ENCODE peak calls at places on chromosomes 13 and 19, in six cellular contexts. L, Y, T, Z, E and J are unnamed samples.

GRCh38 chr19:2254052-2254872 is 2.0 kb downstream of the JSRP1 start:
- DNase-seq in T (no peak), E (peak), L (no peak), Y (peak), Z (no peak), J (peak)

GRCh38 chr13:112065521-112065866 is 1.5 kb upstream of the SOX1 start:
- DNase-seq in L (no peak), Z (no peak), E (no peak), T (no peak), Y (no peak), J (no peak)

GRCh38 chr13:24618219-24618955 is 61.8 kb upstream of the ATP12A start:
- DNase-seq in Y (no peak), T (no peak), L (no peak), Z (peak), E (no peak), J (no peak)

GRCh38 chr19:988510-988909 is 4.4 kb downstream of the WDR18 start:
- DNase-seq in T (no peak), Z (no peak), Y (no peak), E (no peak), L (no peak), J (no peak)

GRCh38 chr13:97468331-97468730 is 34.4 kb downstream of the RAP2A start:
- DNase-seq in Z (no peak), E (peak), L (peak), Y (peak), T (peak), J (peak)

GRCh38 chr19:54282706-54283105 is 1.8 kb upstream of the LILRB2 start:
- DNase-seq in E (no peak), Y (no peak), L (no peak), Z (no peak), T (no peak), J (no peak)

GRCh38 chr13:20102776-20103175 is 58.1 kb downstream of the GJA3 start:
- DNase-seq in L (no peak), T (no peak), Z (no peak), E (no peak), Y (no peak), J (peak)

GRCh38 chr19:7705387-7706187 is 3.7 kb upstream of the FCER2 start:
- DNase-seq in Y (no peak), E (no peak), Z (no peak), T (no peak), L (no peak), J (no peak)

GRCh38 chr19:29054886-29055675 is 157.9 kb downstream of the UQCRFS1 start:
- DNase-seq in L (no peak), T (peak), E (no peak), Z (no peak), Y (no peak), J (peak)

GRCh38 chr13:97308735-97309429 is 86.7 kb downstream of the MBNL2 start:
- DNase-seq in T (no peak), L (no peak), Z (no peak), Y (peak), E (no peak), J (peak)

GRCh38 chr19:41299755-41300089 is 10.2 kb upstream of the CCDC97 start:
- DNase-seq in Z (no peak), T (peak), E (no peak), Y (peak), L (peak), J (peak)

GRCh38 chr19:18208098-18208951 is 4.5 kb upstream of the RAB3A start:
- DNase-seq in Y (peak), L (peak), E (peak), T (peak), Z (peak), J (peak)

GRCh38 chr19:33740811-33741396 is 55.8 kb upstream of the KCTD15 start:
- DNase-seq in E (no peak), Y (peak), Z (no peak), T (peak), L (peak), J (peak)

GRCh38 chr13:100341327-100341726 is 247.3 kb downstream of the GGACT start:
- DNase-seq in Y (no peak), E (no peak), T (no peak), L (no peak), Z (no peak), J (no peak)

GRCh38 chr19:58196911-58197616 is 14.2 kb downstream of the ZNF274 start:
- DNase-seq in Z (no peak), E (no peak), L (no peak), T (peak), Y (peak), J (peak)

GRCh38 chr13:23470706-23471610 is 37.5 kb upstream of the SACS start:
- DNase-seq in Z (no peak), T (no peak), L (peak), Y (no peak), E (no peak), J (no peak)

GRCh38 chr19:54440641-54441040 is 8.4 kb upstream of the LENG8 start:
- DNase-seq in E (no peak), L (no peak), T (no peak), Z (no peak), Y (no peak), J (no peak)

GRCh38 chr13:80348308-80348707 is 7.4 kb upstream of the SPRY2 start:
- DNase-seq in Y (no peak), T (peak), E (no peak), Z (no peak), L (no peak), J (no peak)

GRCh38 chr13:41456768-41457588 is at the start of gene RGCC:
- DNase-seq in T (no peak), Y (peak), Z (peak), E (peak), L (peak), J (peak)

GRCh38 chr19:28351761-28352160 is 861.2 kb downstream of the UQCRFS1 start:
- DNase-seq in Y (no peak), E (no peak), Z (no peak), T (peak), L (peak), J (peak)

GRCh38 chr19:16327501-16327900 is 2.9 kb downstream of the KLF2 start:
- DNase-seq in E (no peak), T (peak), L (peak), Y (no peak), Z (peak), J (peak)
- H3K4me3 ChIP-seq in E (no peak), T (peak), L (peak), Y (no peak), Z (peak), J (peak)

DNA sequence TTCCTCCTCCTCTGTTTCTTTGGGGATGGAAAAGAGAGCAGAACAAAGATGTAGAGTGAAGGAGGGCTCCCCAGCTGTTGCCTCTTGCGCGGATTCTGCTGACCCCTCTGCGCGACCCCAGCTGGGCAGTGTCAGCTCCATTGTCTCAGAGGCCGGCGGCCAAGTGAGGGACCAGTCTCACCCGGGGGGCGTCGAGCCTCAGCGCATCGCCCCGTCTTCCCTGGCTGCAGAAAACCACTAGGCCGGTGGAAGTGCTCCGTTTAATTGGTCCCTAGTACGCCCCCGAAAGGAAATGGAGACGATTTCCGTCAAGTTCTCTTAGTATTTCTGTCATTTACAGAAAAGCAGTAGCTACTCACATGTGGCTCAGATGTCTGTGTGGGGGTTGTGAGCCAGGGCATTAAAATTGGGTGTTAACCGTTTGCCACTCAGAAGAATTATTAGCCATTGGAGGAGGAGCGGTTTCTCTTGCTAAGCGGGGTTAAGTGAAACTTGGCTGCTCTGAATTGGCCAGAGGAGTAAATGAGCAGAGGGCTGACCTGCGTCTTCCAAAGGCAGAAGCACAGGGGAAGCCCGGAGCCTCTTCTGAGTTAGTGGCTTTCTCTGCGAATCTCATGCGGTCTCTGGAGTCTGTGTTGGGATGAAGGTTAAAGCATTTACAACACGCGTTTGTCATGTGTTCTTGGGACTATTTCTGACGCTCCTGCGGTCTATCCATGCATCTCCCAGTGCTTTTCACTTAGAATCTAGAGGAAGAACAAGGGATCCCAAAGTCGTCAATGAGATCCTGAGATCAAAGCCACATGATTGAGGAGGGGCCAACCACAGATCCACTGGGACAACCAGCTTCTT is 132.8 kb upstream of the MYO16 start:
- DNase-seq in T (no peak), E (peak), Z (peak), Y (no peak), L (no peak), J (no peak)
- H3K4me3 ChIP-seq in T (no peak), E (no peak), Z (peak), Y (no peak), L (no peak), J (no peak)

DNA sequence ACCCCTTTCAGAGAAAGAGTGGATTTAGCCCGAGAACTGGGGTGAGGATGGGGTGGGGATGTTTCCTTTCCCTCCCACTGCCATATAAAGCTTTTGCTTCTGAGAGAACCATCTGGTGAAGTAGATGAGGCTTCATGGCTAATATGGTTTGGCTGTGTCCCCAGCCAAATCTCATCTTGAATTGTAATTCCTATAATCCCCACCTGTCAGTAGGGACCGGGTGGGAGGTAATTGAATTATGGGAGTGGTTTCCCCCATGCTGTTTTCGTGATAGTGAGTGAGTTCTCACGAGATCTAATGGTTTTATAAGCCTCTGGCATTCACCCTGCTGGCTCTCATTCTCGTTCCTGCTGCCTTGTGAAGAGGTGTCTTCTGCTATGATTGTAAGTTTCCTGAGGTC is 270.9 kb downstream of the LMO7 start:
- DNase-seq in Z (no peak), T (no peak), E (no peak), L (no peak), Y (no peak), J (no peak)
- H3K4me3 ChIP-seq in Z (no peak), T (no peak), E (no peak), L (no peak), Y (no peak), J (no peak)

GRCh38 chr19:38253788-38254187 is 2.4 kb downstream of the PPP1R14A start:
- DNase-seq in T (no peak), Y (no peak), E (no peak), L (no peak), Z (no peak), J (no peak)

GRCh38 chr19:38250821-38251563 is 5.2 kb downstream of the PPP1R14A start:
- DNase-seq in E (no peak), Z (peak), L (no peak), Y (no peak), T (no peak), J (peak)

GRCh38 chr19:38251564-38252051 is 4.6 kb downstream of the PPP1R14A start:
- DNase-seq in E (no peak), T (no peak), Z (no peak), Y (no peak), L (peak), J (peak)

GRCh38 chr19:38252935-38253691 is 3.1 kb downstream of the PPP1R14A start:
- DNase-seq in E (peak), Z (peak), Y (no peak), T (no peak), L (no peak), J (no peak)

GRCh38 chr19:38252385-38252784 is 3.8 kb downstream of the PPP1R14A start:
- DNase-seq in E (no peak), L (no peak), T (no peak), Y (no peak), Z (no peak), J (no peak)
- H3K4me3 ChIP-seq in E (no peak), L (no peak), T (no peak), Y (no peak), Z (peak), J (no peak)

DNA sequence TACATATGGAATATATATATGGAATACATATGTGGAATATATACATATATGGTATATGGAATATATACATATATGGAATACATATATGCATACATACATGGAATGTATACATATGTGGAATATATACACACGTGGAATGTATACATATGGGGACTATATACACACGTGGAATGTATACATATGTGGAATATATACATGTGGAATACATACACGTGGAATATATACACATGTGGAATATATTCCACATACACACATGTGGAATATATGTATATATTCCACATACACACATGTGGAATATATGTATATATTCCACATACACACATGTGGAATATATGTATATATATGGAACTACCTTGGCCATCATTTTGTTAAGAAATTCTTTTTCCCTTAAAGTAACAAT is 31.1 kb downstream of the ZNF571 start:
- DNase-seq in E (no peak), Y (no peak), Z (no peak), L (no peak), T (no peak), J (no peak)
- H3K4me3 ChIP-seq in E (no peak), Y (no peak), Z (no peak), L (no peak), T (no peak), J (no peak)

GRCh38 chr13:49110122-49110831 is 109.9 kb upstream of the MLNR start:
- DNase-seq in E (peak), L (peak), T (peak), Z (no peak), Y (peak), J (peak)

GRCh38 chr13:49116873-49117272 is 103.3 kb upstream of the MLNR start:
- DNase-seq in L (no peak), Y (no peak), E (no peak), Z (no peak), T (no peak), J (no peak)

GRCh38 chr13:49108204-49108603 is 111.9 kb upstream of the MLNR start:
- DNase-seq in T (no peak), E (no peak), Y (no peak), L (no peak), Z (no peak), J (no peak)

GRCh38 chr13:49112782-49113525 is 107.2 kb upstream of the MLNR start:
- DNase-seq in Z (no peak), E (no peak), T (peak), Y (peak), L (no peak), J (peak)

DNA sequence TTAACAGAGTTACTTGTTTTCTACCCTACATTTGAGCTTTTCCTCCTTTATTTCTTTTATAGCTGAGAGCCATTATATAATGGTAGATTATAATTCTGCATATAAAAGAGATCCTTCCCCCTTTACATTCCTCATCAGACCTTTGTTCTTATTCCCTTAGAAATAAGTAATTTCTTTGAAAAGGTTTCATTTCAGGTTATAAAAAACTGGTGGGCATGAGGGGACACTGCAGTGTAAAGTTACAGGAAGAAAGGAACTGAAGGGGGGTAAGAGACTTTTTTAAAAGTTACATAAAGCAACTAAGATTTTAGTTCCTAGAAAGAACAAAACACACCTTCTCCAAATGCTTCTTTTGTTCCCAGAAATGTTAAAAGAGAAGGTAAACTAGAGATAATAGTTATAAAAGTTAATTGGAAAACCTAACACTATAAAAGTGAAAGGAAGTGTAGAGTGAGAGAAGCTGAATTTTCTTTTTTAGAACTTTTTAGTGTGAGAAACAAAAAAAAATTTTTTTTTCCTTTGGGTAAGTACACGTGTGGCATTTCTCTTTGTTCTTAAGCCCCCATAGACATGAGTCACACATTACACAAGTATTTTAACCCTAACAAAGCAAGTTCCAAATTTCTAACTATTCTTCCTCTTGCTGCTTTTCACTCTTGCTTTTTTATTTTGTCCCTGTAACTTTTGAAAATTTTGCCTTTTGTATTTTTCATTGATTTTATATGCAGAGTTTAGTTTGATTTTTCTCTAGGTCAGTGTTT is 106.4 kb upstream of the MLNR start:
- DNase-seq in E (no peak), Z (no peak), T (peak), Y (peak), L (peak), J (peak)
- H3K4me3 ChIP-seq in E (no peak), Z (no peak), T (peak), Y (no peak), L (no peak), J (peak)

DNA sequence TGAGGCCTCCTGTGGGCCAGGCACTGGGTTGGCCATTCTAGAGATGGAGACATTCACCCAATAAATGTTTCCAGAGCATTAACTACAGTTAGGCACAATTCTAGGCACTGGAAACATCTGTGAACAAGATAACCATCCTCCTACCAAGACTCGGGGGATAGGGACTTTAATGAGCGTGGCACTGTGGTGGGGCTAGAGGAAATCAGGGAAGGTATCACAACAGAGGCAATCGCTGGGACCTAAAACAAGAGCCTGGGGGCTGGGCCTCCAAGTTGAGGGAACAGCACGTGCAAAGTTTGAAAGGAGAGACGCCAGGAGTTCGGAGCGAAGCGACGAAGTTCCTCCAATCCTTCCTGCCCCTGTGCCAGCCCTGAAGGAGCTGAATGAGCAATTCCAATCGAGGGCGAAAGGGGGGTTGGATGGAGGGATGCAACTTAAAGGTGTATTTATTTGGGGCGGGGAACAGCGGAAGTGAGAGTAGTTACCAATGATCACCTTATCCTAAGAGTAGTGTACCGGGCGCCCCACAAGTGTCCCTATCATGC is 768 bp upstream of the POLD1 start:
- DNase-seq in Y (no peak), T (no peak), E (no peak), Z (no peak), L (no peak), J (peak)
- H3K4me3 ChIP-seq in Y (peak), T (peak), E (peak), Z (peak), L (peak), J (peak)

DNA sequence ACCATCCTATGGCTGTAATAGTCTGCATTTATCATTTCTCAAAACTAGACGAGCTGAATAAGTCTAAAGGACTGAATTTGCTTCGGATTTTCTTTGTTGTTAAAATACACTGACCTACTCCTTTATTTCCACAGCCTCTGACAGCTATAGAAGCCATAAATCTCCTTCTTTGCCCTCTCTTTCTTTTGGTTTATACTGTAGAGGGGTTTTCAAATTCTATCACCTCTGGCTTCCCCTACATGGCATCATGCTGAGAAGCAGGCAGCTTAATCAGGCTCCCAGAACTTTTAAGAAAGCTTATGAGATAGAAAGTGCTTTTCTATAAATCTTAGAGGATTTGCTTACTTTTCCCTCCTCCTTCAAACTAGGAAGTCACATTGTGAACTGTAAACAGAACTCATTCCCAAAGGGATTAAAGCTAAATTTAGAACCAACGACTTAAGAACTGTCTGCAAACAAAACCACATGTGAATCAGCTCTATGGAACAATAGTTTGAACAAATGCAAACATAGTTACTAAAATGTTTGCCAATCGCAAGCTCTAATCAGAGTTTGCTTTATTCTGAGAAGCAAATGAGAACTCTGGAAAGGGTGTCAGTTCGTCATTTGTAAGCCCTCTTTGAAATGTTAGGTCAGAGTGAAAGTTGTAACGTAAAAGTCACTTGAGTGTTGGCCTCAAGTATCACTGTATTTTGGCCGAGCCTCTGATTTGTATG is 344.0 kb downstream of the RFC3 start:
- DNase-seq in Z (no peak), E (no peak), T (peak), Y (peak), L (peak), J (peak)
- H3K4me3 ChIP-seq in Z (peak), E (no peak), T (peak), Y (peak), L (peak), J (peak)

DNA sequence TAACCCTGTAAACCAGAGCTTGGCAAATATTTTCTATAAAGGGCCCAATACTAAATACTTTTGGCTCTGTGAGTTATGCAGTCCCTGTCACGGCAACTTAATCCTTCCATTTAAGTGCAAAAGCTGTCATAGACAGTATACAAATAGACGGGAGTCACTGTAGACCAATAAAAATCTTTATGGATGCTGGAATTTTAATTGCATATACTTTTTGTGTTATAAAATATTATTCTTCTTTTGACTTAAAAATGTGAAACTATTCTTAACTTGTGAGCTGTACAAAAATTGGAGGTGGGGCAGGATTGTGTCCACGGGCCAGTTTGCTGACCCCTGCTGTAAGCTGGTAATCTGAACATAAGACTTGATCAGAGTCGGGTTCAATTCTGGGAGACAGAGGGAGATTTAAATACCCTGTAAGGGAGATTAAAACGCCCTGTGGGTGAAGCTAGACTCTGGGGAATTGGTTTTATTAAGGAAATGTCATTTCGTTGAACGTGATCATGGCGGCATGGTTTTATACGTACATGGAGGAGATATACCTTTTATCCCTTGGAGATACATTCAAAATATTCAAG is 21.7 kb downstream of the TNFSF14 start:
- DNase-seq in Z (no peak), Y (no peak), L (no peak), E (no peak), T (no peak), J (no peak)
- H3K4me3 ChIP-seq in Z (no peak), Y (no peak), L (no peak), E (no peak), T (no peak), J (no peak)